ENCODE peak calls at places on chromosomes 12 and 14, in five cellular contexts. K is EH, A is PC-3, R is coronary artery, L is fibroblast of the aortic adventitia. M is an unnamed sample.

GRCh38 chr12:110345176-110345651 is 58.3 kb downstream of the ANAPC7 start:
- DNase-seq in L (no peak), K (no peak), R (no peak), A (peak), M (no peak)

GRCh38 chr14:101922866-101923265 is 41.5 kb upstream of the DYNC1H1 start:
- DNase-seq in K (no peak), R (no peak), L (no peak), A (no peak), M (no peak)

GRCh38 chr12:128557231-128557630 is 266.5 kb downstream of the SLC15A4 start:
- DNase-seq in A (no peak), R (no peak), K (no peak), L (no peak), M (no peak)

GRCh38 chr12:28489256-28489655 is 299.0 kb downstream of the CCDC91 start:
- DNase-seq in R (no peak), A (no peak), K (peak), L (peak), M (peak)

GRCh38 chr12:27400856-27401255 is 45.7 kb upstream of the SMCO2 start:
- DNase-seq in K (peak), L (no peak), A (no peak), R (no peak), M (no peak)

GRCh38 chr12:32290411-32290810 is 108.9 kb upstream of the FGD4 start:
- DNase-seq in R (no peak), K (peak), A (peak), L (peak), M (peak)

GRCh38 chr12:12439636-12440035 is 82.8 kb downstream of the BORCS5 start:
- DNase-seq in R (no peak), K (peak), A (peak), L (peak), M (peak)

GRCh38 chr12:102965281-102966155 is 8.0 kb downstream of the ASCL1 start:
- DNase-seq in K (no peak), A (no peak), R (no peak), L (no peak), M (no peak)

GRCh38 chr12:132803883-132804282 is 24.8 kb downstream of the GOLGA3 start:
- DNase-seq in R (no peak), L (peak), A (no peak), K (no peak), M (no peak)

GRCh38 chr12:52903855-52904508 is 894 bp downstream of the KRT8 start:
- DNase-seq in L (no peak), A (peak), R (no peak), K (peak), M (peak)

GRCh38 chr14:64688801-64689200 is 15.4 kb upstream of the PLEKHG3 start:
- DNase-seq in R (no peak), A (no peak), K (no peak), L (no peak), M (no peak)

GRCh38 chr12:61757831-61758505 is 502.2 kb upstream of the USP15 start:
- DNase-seq in A (no peak), L (no peak), R (no peak), K (no peak), M (peak)

GRCh38 chr14:72549026-72549425 is 344.9 kb downstream of the DPF3 start:
- DNase-seq in R (no peak), K (peak), A (peak), L (no peak), M (peak)

GRCh38 chr12:108744021-108744897 is 12.9 kb upstream of the CORO1C start:
- DNase-seq in L (no peak), A (no peak), R (no peak), K (no peak), M (no peak)

GRCh38 chr14:76499399-76499798 is 123.5 kb downstream of the ESRRB start:
- DNase-seq in R (no peak), L (no peak), K (no peak), A (no peak), M (no peak)

GRCh38 chr14:61516125-61516740 is 179.1 kb upstream of the HIF1A start:
- DNase-seq in K (peak), A (no peak), R (no peak), L (peak), M (no peak)

GRCh38 chr12:99804715-99805114 is 157.2 kb downstream of the GARIN6 start:
- DNase-seq in K (no peak), R (no peak), A (no peak), L (no peak), M (no peak)

GRCh38 chr12:12560587-12561304 is 1.9 kb downstream of the DUSP16 start:
- DNase-seq in A (peak), R (no peak), K (peak), L (peak), M (peak)